ENCODE peak calls at places on chromosomes 7 and 10, in ten cellular contexts. P is left ventricle myocardium inferior, G is GM10248, T is WTC11, J is left lung, F is cardiac muscle cell, W is astrocyte, Z is chondrocyte, O is H9, N is vagina. R is an unnamed sample.

GRCh38 chr7:64849250-64849923 is 53.7 kb upstream of the ZNF273 start:
- DNase-seq in P (no peak), G (no peak), T (no peak), J (no peak), F (peak), W (peak), Z (no peak), O (no peak), N (no peak), R (no peak)

GRCh38 chr10:119078422-119079179 is 2.0 kb downstream of the EIF3A start:
- DNase-seq in P (no peak), G (no peak), T (no peak), J (no peak), F (no peak), W (no peak), Z (no peak), O (no peak), N (no peak), R (no peak)

GRCh38 chr7:70322786-70323185 is 724.5 kb downstream of the AUTS2 start:
- DNase-seq in P (no peak), G (no peak), T (no peak), J (no peak), F (no peak), W (no peak), Z (no peak), O (no peak), N (no peak), R (no peak)

GRCh38 chr10:104113557-104113956 is 8.4 kb upstream of the SFR1 start:
- DNase-seq in P (no peak), G (no peak), T (no peak), J (no peak), F (no peak), W (no peak), Z (no peak), O (no peak), N (no peak), R (no peak)

GRCh38 chr7:27933691-27934565 is 194.0 kb downstream of the TAX1BP1 start:
- DNase-seq in P (no peak), G (no peak), T (peak), J (no peak), F (peak), W (peak), Z (no peak), O (no peak), N (no peak), R (no peak)

GRCh38 chr10:88045116-88045515 is 181.7 kb downstream of the PTEN start:
- DNase-seq in P (no peak), G (no peak), T (no peak), J (no peak), F (no peak), W (peak), Z (no peak), O (no peak), N (no peak), R (no peak)

GRCh38 chr7:35241884-35242283 is 12.0 kb downstream of the TBX20 start:
- DNase-seq in P (no peak), G (no peak), T (no peak), J (no peak), F (no peak), W (no peak), Z (no peak), O (peak), N (no peak), R (no peak)

GRCh38 chr7:2982831-2983230 is 60.8 kb downstream of the CARD11 start:
- DNase-seq in P (no peak), G (no peak), T (no peak), J (no peak), F (no peak), W (no peak), Z (no peak), O (no peak), N (no peak), R (no peak)

GRCh38 chr10:80739963-80740715 is 202.4 kb downstream of the SH2D4B start:
- DNase-seq in P (no peak), G (no peak), T (peak), J (no peak), F (no peak), W (no peak), Z (no peak), O (peak), N (no peak), R (no peak)

GRCh38 chr10:133613699-133614098 is 12.9 kb downstream of the FRG2B start:
- DNase-seq in P (no peak), G (no peak), T (no peak), J (no peak), F (no peak), W (no peak), Z (no peak), O (no peak), N (no peak), R (peak)

GRCh38 chr10:133611079-133611478 is 15.5 kb downstream of the FRG2B start:
- DNase-seq in P (no peak), G (no peak), T (no peak), J (no peak), F (no peak), W (no peak), Z (no peak), O (no peak), N (no peak), R (no peak)

GRCh38 chr10:133608855-133609254 is 17.7 kb downstream of the FRG2B start:
- DNase-seq in P (no peak), G (no peak), T (no peak), J (no peak), F (peak), W (no peak), Z (no peak), O (no peak), N (no peak), R (peak)
- TF ChIP-seq CTCF in P (peak), G (peak), T (no peak), J (peak), F (peak), W (peak), Z (peak), O (no peak), N (no peak), R (peak)

GRCh38 chr7:33762153-33762902 is 143.0 kb upstream of the BMPER start:
- DNase-seq in P (no peak), G (no peak), T (no peak), J (no peak), F (no peak), W (no peak), Z (no peak), O (no peak), N (no peak), R (no peak)
- TF ChIP-seq CTCF in P (no peak), G (no peak), T (no peak), J (no peak), F (no peak), W (no peak), Z (peak), O (no peak), N (no peak), R (no peak)

GRCh38 chr10:13830385-13830784 is 243.6 kb downstream of the PRPF18 start:
- DNase-seq in P (no peak), G (no peak), T (peak), J (no peak), F (no peak), W (no peak), Z (no peak), O (no peak), N (no peak), R (no peak)
- TF ChIP-seq CTCF in P (no peak), G (no peak), T (peak), J (no peak), F (no peak), W (no peak), Z (peak), O (peak), N (no peak), R (no peak)

GRCh38 chr10:124532788-124533187 is 71.2 kb downstream of the LHPP start:
- DNase-seq in P (no peak), G (no peak), T (no peak), J (no peak), F (no peak), W (no peak), Z (no peak), O (no peak), N (no peak), R (no peak)

GRCh38 chr10:124533266-124533665 is 71.6 kb downstream of the LHPP start:
- DNase-seq in P (no peak), G (no peak), T (no peak), J (no peak), F (no peak), W (no peak), Z (no peak), O (no peak), N (no peak), R (no peak)

GRCh38 chr10:124530215-124530665 is 68.6 kb downstream of the LHPP start:
- DNase-seq in P (peak), G (peak), T (peak), J (peak), F (peak), W (peak), Z (peak), O (peak), N (no peak), R (peak)

GRCh38 chr10:124530816-124531215 is 69.2 kb downstream of the LHPP start:
- DNase-seq in P (no peak), G (no peak), T (no peak), J (no peak), F (no peak), W (no peak), Z (no peak), O (no peak), N (no peak), R (no peak)

GRCh38 chr10:124532106-124532641 is 70.6 kb downstream of the LHPP start:
- DNase-seq in P (no peak), G (no peak), T (peak), J (no peak), F (no peak), W (no peak), Z (no peak), O (peak), N (no peak), R (no peak)
- TF ChIP-seq CTCF in P (no peak), G (peak), T (peak), J (no peak), F (peak), W (peak), Z (peak), O (peak), N (no peak), R (peak)

DNA sequence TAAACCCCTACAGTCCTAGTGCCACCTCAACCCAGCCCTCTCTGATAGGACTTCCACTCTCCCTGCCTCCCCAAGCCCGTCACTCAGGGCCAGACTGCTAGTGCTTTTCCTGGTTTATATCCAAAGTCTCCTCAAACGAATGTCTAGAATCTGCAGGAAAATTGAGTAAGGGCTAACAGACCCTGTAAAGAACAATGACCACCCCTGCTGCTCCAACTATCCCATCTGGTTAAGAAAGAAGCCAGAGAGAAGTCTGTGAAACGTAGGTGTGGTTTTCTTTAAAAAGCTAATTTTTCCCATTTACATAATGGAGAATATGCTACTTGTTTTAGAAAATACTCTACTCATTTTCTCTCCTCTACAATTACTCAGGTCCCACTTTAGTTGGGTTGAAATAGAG is 72.5 kb downstream of the FAM13C start:
- DNase-seq in P (no peak), G (no peak), T (no peak), J (no peak), F (no peak), W (no peak), Z (no peak), O (no peak), N (no peak), R (no peak)
- TF ChIP-seq CTCF in P (no peak), G (no peak), T (no peak), J (no peak), F (no peak), W (no peak), Z (no peak), O (no peak), N (no peak), R (no peak)

DNA sequence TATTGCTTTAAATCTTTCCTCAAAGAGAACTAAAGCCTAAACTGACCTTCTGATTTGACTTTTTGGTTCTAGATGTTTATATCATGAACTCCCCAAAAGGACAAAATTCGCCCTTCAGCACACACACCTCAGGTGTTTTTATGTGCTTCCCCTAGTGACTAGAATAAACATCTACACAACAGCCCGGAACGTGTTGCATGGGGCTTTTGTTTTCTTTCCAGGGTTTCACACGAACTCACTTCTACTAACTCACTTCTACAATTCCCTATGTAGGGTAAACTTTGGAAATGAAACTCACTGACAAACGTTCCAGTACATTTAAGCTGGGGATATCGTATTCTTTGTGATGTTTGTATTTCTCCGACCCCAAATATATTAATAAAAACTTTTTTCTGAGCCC is 1.4 kb downstream of the TRA2A start:
- DNase-seq in P (no peak), G (peak), T (no peak), J (no peak), F (peak), W (peak), Z (no peak), O (no peak), N (no peak), R (peak)
- TF ChIP-seq CTCF in P (peak), G (no peak), T (no peak), J (no peak), F (peak), W (peak), Z (peak), O (peak), N (no peak), R (no peak)

GRCh38 chr7:101947899-101948298 is 130.5 kb downstream of the CUX1 start:
- DNase-seq in P (peak), G (no peak), T (no peak), J (no peak), F (peak), W (peak), Z (no peak), O (no peak), N (no peak), R (no peak)

GRCh38 chr7:101951757-101952156 is 134.3 kb downstream of the CUX1 start:
- DNase-seq in P (no peak), G (no peak), T (no peak), J (no peak), F (no peak), W (no peak), Z (no peak), O (no peak), N (no peak), R (no peak)

GRCh38 chr7:101948650-101949049 is 131.2 kb downstream of the CUX1 start:
- DNase-seq in P (no peak), G (no peak), T (no peak), J (no peak), F (no peak), W (no peak), Z (no peak), O (no peak), N (no peak), R (no peak)

GRCh38 chr7:101952355-101953247 is 135.2 kb downstream of the CUX1 start:
- DNase-seq in P (no peak), G (no peak), T (no peak), J (no peak), F (peak), W (peak), Z (no peak), O (no peak), N (no peak), R (peak)

GRCh38 chr7:101950450-101951119 is 133.2 kb downstream of the CUX1 start:
- DNase-seq in P (no peak), G (no peak), T (no peak), J (no peak), F (peak), W (peak), Z (no peak), O (no peak), N (no peak), R (no peak)
- TF ChIP-seq CTCF in P (no peak), G (no peak), T (no peak), J (no peak), F (peak), W (peak), Z (peak), O (peak), N (no peak), R (no peak)